ENCODE peak calls at places on chromosomes 2 and 18, in four cellular contexts. R, O, D and B are unnamed samples.

GRCh38 chr18:27713037-27713726 is 463.7 kb downstream of the CDH2 start:
- DNase-seq in O (no peak), R (no peak), D (peak; percentile 48), B (no peak)

GRCh38 chr2:216404010-216404618 is 8.2 kb upstream of the SMARCAL1 start:
- DNase-seq in D (no peak), O (peak; percentile 69), R (peak; percentile 37), B (peak; percentile 44)

GRCh38 chr2:78985558-78985957 is 39.9 kb upstream of the REG3G start:
- DNase-seq in R (no peak), O (no peak), D (no peak), B (no peak)

GRCh38 chr2:159188449-159188848 is 98.1 kb downstream of the WDSUB1 start:
- DNase-seq in R (no peak), D (no peak), O (no peak), B (no peak)

GRCh38 chr2:119301413-119301812 is 65.2 kb downstream of the C2orf76 start:
- DNase-seq in R (peak; percentile 36), D (no peak), O (no peak), B (no peak)

GRCh38 chr2:36544638-36545338 is 53.2 kb downstream of the FEZ2 start:
- DNase-seq in D (no peak), R (peak; percentile 52), O (no peak), B (no peak)

GRCh38 chr2:60029248-60029883 is 524.1 kb downstream of the BCL11A start:
- DNase-seq in O (no peak), D (no peak), R (no peak), B (no peak)

GRCh38 chr2:20079546-20080115 is 28.2 kb upstream of the LAPTM4A start:
- DNase-seq in R (no peak), D (no peak), O (no peak), B (no peak)

GRCh38 chr2:48343571-48344440 is 186.1 kb upstream of the STON1 start:
- DNase-seq in R (peak; percentile 93), O (no peak), D (no peak), B (no peak)

GRCh38 chr2:17520761-17521160 is 2.5 kb upstream of the RAD51AP2 start:
- DNase-seq in D (no peak), O (no peak), R (no peak), B (no peak)

GRCh38 chr18:28366667-28367066 is 189.7 kb upstream of the CDH2 start:
- DNase-seq in O (no peak), R (no peak), D (no peak), B (no peak)

GRCh38 chr2:46878886-46879285 is 36.7 kb downstream of the MCFD2 start:
- DNase-seq in R (peak; percentile 84), O (no peak), D (no peak), B (peak; percentile 46)

GRCh38 chr2:118490323-118490722 is 357.1 kb downstream of the EN1 start:
- DNase-seq in O (no peak), D (no peak), R (no peak), B (peak; percentile 68)

GRCh38 chr2:74908763-74909444 is 49.5 kb upstream of the POLE4 start:
- DNase-seq in D (no peak), R (no peak), O (peak; percentile 53), B (peak; percentile 72)

GRCh38 chr2:221426929-221427328 is 145.2 kb downstream of the EPHA4 start:
- DNase-seq in O (no peak), D (no peak), R (no peak), B (no peak)

DNA sequence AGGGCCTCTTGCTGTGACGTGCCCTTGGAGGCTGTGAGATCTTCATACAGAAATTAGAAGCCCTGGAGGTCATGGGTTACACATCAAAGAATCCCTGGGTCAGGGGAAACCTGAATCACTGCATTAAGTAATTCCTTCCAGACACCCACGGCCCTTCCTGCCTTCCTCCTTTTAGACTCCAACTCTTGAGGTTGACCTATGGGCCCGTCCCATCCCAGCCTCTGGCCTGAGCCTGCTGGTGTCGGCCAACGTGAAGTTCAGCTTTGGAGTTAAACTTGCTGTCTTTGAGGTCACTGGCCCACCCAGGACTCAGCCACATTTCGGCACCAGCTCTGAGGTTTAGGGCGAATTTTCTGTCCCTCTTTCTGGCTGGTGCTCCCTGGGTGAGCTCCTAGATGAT is 198.3 kb downstream of the ACKR3 start:
- DNase-seq in D (no peak), R (no peak), O (no peak), B (no peak)
- H3K14ac ChIP-seq in D (no peak overlapping the region), R (no peak overlapping the region), O (no peak overlapping the region), B (no peak overlapping the region)

DNA sequence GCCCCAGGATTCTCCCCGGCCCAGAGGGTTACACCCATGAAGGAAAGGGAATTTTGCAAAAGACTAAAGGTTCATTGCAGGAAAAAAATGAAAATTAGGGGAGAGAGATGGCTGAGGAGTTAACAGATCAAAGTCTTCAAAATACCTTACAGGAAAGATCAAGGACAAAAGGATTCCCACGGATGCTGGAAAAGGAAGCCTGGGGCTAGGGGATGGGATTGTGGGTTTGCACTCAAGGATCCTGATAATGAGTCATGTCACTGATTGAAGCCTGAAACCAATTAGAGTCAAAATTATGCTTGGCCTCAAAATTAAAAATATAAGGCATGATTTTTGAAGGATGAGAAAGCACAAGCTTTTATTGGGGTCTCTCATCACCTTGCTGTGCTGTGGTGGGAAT is 32.6 kb upstream of the COPS8 start:
- DNase-seq in D (no peak), O (no peak), R (no peak), B (no peak)
- H3K14ac ChIP-seq in D (no peak overlapping the region), O (no peak overlapping the region), R (no peak overlapping the region), B (no peak overlapping the region)

DNA sequence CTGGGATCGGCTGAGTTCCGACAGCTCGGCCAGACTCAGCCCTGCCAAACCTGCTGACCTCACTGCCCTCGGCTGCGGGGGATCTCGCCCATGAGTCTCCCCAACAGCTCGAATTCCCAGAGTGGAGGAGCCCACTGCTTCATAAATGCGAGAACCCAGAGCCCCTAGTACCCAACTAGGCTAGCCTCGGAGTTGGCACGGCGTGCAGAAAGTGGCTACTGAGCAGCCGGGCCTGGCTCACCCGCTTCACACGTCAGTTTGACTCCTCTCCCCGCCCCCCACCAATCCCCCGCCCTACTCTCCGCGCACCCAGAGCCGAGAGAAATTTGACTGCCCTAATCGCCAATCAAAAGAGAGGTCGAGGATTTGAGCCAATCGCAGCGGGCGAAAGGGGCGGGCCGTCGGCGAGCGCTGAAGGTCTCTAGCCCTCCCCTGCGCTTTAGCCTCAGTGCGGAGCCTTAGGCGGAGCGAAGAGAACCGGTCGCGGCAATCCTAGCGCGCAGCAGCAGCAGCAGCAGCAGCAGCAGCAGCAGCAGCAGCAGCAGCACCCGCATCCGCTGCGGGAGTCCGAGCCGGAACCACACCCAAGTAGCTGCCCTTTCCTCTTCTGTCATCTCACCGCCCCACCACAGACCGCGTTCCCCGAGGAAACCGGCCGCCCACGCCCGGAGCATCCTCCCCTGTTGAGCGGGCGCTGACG is at the start of gene GLS:
- DNase-seq in R (peak; percentile 96), O (peak; percentile 95), D (peak; percentile 96), B (peak; percentile 97)
- H3K14ac ChIP-seq in R (peak within 1 kb of the TSS; percentile 90), O (no peak within 1 kb of the TSS), D (peak within 1 kb of the TSS; percentile 89), B (peak within 1 kb of the TSS; percentile 77)

GRCh38 chr2:126657636-126658315 is 1.8 kb downstream of the GYPC start:
- DNase-seq in R (peak; percentile 99), O (peak; percentile 63), D (peak; percentile 49), B (peak; percentile 83)

GRCh38 chr2:126655066-126655465 is 892 bp upstream of the GYPC start:
- DNase-seq in D (no peak), O (peak; percentile 39), R (peak; percentile 20), B (no peak)

GRCh38 chr2:126657146-126657635 is 1.2 kb downstream of the GYPC start:
- DNase-seq in R (peak; percentile 98), D (no peak), O (no peak), B (peak; percentile 47)

GRCh38 chr2:126655500-126656310 is at the start of gene GYPC:
- DNase-seq in D (peak; percentile 56), R (peak; percentile 82), O (peak; percentile 76), B (peak; percentile 54)

DNA sequence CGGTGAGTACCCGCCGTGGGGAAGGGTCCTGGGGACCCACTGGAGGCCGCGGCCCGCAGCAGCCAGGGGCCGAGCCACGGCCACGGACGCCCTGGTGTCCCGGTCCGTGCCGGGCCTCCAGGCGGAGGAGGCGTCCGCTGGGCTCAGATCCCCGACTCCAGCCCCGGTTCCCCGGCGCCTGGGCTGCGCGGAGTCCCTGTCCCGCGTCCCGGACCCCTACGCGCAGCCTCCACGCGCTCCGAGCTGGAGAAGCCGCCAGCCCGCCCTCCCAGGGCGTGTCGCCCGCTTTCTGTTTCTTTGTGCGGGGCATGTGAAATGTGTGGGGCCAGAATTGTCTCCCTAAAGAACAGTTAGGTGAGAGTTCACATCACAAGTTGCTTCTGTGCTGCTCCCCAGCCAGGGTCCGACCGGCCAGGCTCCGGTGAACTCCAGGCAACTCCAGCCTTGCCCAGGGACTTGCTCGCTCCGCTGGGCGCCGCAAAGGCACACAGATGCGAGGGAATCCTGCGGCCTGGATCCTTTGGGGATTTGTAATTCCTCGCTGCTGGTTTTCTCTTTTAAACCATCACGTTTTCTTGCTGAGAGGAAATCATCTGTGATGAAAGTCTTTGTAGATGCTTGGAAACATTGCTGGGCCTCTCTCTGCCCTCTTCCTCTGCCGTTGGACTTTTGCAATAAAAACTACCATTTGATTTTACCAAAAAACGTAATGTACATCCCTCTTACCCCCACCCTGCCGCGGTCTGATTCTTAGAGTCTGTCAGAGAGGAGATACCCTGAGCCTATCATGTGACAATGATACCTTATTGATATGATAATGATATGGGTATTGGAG is 570 bp downstream of the GYPC start:
- DNase-seq in D (peak; percentile 47), O (peak; percentile 75), R (peak; percentile 31), B (peak; percentile 52)
- H3K14ac ChIP-seq in D (no peak overlapping the region), O (no peak overlapping the region), R (peak overlapping the region; percentile 94), B (peak overlapping the region; percentile 83)

GRCh38 chr2:85996591-85996990 is 107.8 kb upstream of the ST3GAL5 start:
- DNase-seq in R (no peak), O (no peak), D (peak; percentile 31), B (peak; percentile 14)
- H3K14ac ChIP-seq in R (peak overlapping the region; percentile 77), O (no peak overlapping the region), D (no peak overlapping the region), B (no peak overlapping the region)

DNA sequence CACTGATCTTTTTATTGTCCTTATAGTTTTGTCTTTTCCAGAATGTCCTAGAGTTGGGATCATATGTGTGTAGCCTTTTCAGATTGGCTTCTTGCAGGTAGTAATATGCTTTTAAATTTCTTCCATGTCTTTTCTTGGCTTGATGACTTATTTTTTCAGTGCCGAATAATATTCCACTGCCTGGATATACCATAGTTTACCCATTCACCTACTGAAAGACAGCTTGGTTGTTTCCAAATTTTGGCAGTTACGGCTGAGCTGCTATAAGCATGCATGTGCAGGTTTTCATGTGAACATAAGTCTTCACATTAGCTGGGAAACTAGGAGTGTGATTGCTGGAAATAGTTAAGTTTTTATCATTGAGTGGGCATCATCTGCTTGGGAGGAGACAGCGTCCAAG is 73.7 kb downstream of the RNF144A start:
- DNase-seq in D (no peak), R (no peak), O (no peak), B (no peak)
- H3K14ac ChIP-seq in D (no peak overlapping the region), R (no peak overlapping the region), O (no peak overlapping the region), B (no peak overlapping the region)

GRCh38 chr2:201642579-201643215 is 606 bp downstream of the TMEM237 start:
- DNase-seq in R (peak; percentile 75), D (peak; percentile 84), O (peak; percentile 97), B (peak; percentile 83)

GRCh38 chr2:201642086-201642578 is 1.2 kb downstream of the TMEM237 start:
- DNase-seq in R (no peak), O (no peak), D (no peak), B (no peak)

GRCh38 chr2:201639205-201639604 is 4.1 kb downstream of the TMEM237 start:
- DNase-seq in D (no peak), R (peak; percentile 6), O (no peak), B (no peak)

GRCh38 chr2:201644001-201644400 is 698 bp upstream of the TMEM237 start:
- DNase-seq in D (no peak), R (peak; percentile 26), O (no peak), B (no peak)

GRCh38 chr2:201643216-201643651 is at the start of gene TMEM237:
- DNase-seq in R (peak; percentile 16), D (peak; percentile 26), O (peak; percentile 67), B (peak; percentile 39)
- H3K14ac ChIP-seq in R (peak within 1 kb of the TSS; percentile 94), D (peak within 1 kb of the TSS; percentile 67), O (no peak within 1 kb of the TSS), B (peak within 1 kb of the TSS; percentile 98)

GRCh38 chr2:15169326-15170038 is 391.7 kb downstream of the NBAS start:
- DNase-seq in O (no peak), R (peak; percentile 98), D (no peak), B (no peak)
- H3K14ac ChIP-seq in O (no peak overlapping the region), R (peak overlapping the region; percentile 95), D (no peak overlapping the region), B (no peak overlapping the region)